ENCODE peak calls at places on chromosomes 4 and X, in eight cellular contexts. A is cortex of kidney; T is activated naive CD4-positive, alpha-beta T cell treated with anti-CD3 and anti-CD28 coated beads for 36 hours; H is HCEC 1CT; C is HFFc6; P is HS-27A; B is Right ventricle myocardium inferior; R is GM13977. N is an unnamed sample.
A peak's percentile ranks its signal among the peaks of the same experiment; 100 is the strongest.

GRCh38 chrX:69186651-69187050 is 21.4 kb upstream of the PJA1 start:
- DNase-seq in B (no peak), C (no peak), R (no peak), H (no peak), T (no peak), P (no peak), A (no peak), N (no peak)

GRCh38 chrX:52363247-52363883 is 5.5 kb upstream of the XAGE2 start:
- DNase-seq in C (no peak), B (no peak), P (no peak), A (no peak), R (no peak), T (no peak), H (no peak), N (no peak)

GRCh38 chrX:39721570-39722279 is 376.0 kb downstream of the BCOR start:
- DNase-seq in R (no peak), B (no peak), P (peak; percentile 8), H (no peak), A (no peak), C (no peak), T (no peak), N (no peak)

GRCh38 chr4:99945718-99946345 is 586 bp downstream of the DNAJB14 start:
- DNase-seq in C (no peak), H (no peak), R (peak; percentile 26), B (no peak), A (no peak), P (no peak), T (no peak), N (no peak)

GRCh38 chrX:119427024-119427794 is 28.1 kb downstream of the SLC25A43 start:
- DNase-seq in A (no peak), B (no peak), H (peak; percentile 5), P (no peak), T (peak; percentile 5), R (peak; percentile 42), C (no peak), N (no peak)

GRCh38 chr4:6555519-6555918 is 19.5 kb upstream of the MAN2B2 start:
- DNase-seq in B (peak; percentile 3), A (no peak), T (no peak), R (no peak), C (no peak), H (no peak), P (no peak), N (no peak)

GRCh38 chrX:154804564-154804956 is 725 bp downstream of the MPP1 start:
- DNase-seq in A (no peak), C (peak; percentile 10), P (no peak), T (no peak), H (no peak), B (no peak), R (no peak), N (no peak)

GRCh38 chr4:7868892-7869471 is 70.7 kb downstream of the AFAP1 start:
- DNase-seq in A (no peak), B (no peak), R (no peak), P (no peak), H (no peak), C (no peak), T (no peak), N (no peak)

GRCh38 chr4:41204400-41204978 is 9.9 kb downstream of the APBB2 start:
- DNase-seq in H (peak; percentile 74), C (peak; percentile 78), P (peak; percentile 84), B (peak; percentile 50), T (no peak), A (no peak), R (no peak), N (no peak)

GRCh38 chr4:101667348-101667747 is 123.2 kb upstream of the BANK1 start:
- DNase-seq in A (no peak), B (peak; percentile 39), P (no peak), R (no peak), T (no peak), H (no peak), C (peak; percentile 14), N (no peak)

GRCh38 chr4:6773106-6773505 is 9.4 kb upstream of the KIAA0232 start:
- DNase-seq in B (no peak), A (no peak), P (no peak), R (no peak), T (no peak), C (no peak), H (no peak), N (no peak)

GRCh38 chrX:15664487-15665444 is at the start of gene CLTRN:
- DNase-seq in T (no peak), P (no peak), H (no peak), B (no peak), R (no peak), C (no peak), A (no peak), N (no peak)

GRCh38 chr4:2689825-2690700 is 66.1 kb downstream of the TNIP2 start:
- DNase-seq in H (no peak), A (no peak), B (no peak), T (peak; percentile 59), P (no peak), R (peak; percentile 48), C (no peak), N (peak; percentile 31)

GRCh38 chrX:17242470-17242869 is 132.5 kb upstream of the NHS start:
- DNase-seq in C (peak; percentile 31), R (peak; percentile 64), B (no peak), P (peak; percentile 7), A (no peak), H (peak; percentile 12), T (peak; percentile 59), N (no peak)

GRCh38 chrX:39730671-39731389 is 366.9 kb downstream of the BCOR start:
- DNase-seq in C (peak; percentile 68), H (peak; percentile 60), R (peak; percentile 74), P (no peak), B (peak; percentile 70), T (peak; percentile 75), A (no peak), N (peak; percentile 54)

GRCh38 chr4:38647096-38647819 is 16.7 kb upstream of the KLF3 start:
- DNase-seq in R (no peak), P (no peak), H (no peak), B (no peak), A (no peak), C (no peak), T (no peak), N (no peak)

N was measured in left colon.